ENCODE peak calls at places on chromosomes 3 and 15, in four cellular contexts. V, S, K and U are unnamed samples.

GRCh38 chr15:45715528-45715927 is 80.7 kb downstream of the SQOR start:
- DNase-seq in V (peak; percentile 20), S (no peak), K (no peak), U (no peak)

GRCh38 chr3:170641510-170642236 is 55.8 kb upstream of the SLC7A14 start:
- DNase-seq in S (no peak), V (no peak), K (no peak), U (no peak)

GRCh38 chr15:35713733-35714132 is 167.8 kb upstream of the DPH6 start:
- DNase-seq in S (no peak), K (no peak), V (peak; percentile 98), U (no peak)

GRCh38 chr3:193783166-193783896 is 190.3 kb downstream of the OPA1 start:
- DNase-seq in V (peak; percentile 62), K (no peak), S (no peak), U (no peak)

GRCh38 chr15:50259276-50259675 is 6.2 kb downstream of the HDC start:
- DNase-seq in K (no peak), V (no peak), S (no peak), U (no peak)

GRCh38 chr15:74780983-74781672 is 752 bp upstream of the CSK start:
- DNase-seq in S (peak; percentile 39), K (peak; percentile 54), V (peak; percentile 55), U (no peak)

GRCh38 chr3:14452676-14453367 is 50.4 kb downstream of the SLC6A6 start:
- DNase-seq in V (peak; percentile 91), K (no peak), S (no peak), U (peak; percentile 33)

GRCh38 chr3:30673425-30674341 is 67.3 kb downstream of the TGFBR2 start:
- DNase-seq in V (no peak), S (no peak), K (no peak), U (no peak)